ENCODE peak calls at places on chromosomes 7 and 10, in six cellular contexts. One of them, this sample, is unnamed.

GRCh38 chr7:134470864-134471263 is 12.0 kb upstream of the AKR1B1 start:
- DNase-seq in cardiac muscle cell: no peak
- DNase-seq in psoas muscle: no peak
- DNase-seq in tibial artery: no peak
- DNase-seq in CD8-positive, alpha-beta T cell: no peak
- DNase-seq in esophagus squamous epithelium: no peak
- DNase-seq in this sample: no peak

GRCh38 chr7:159145544-159145891 is 851 bp upstream of the VIPR2 start:
- DNase-seq in cardiac muscle cell: no peak
- DNase-seq in psoas muscle: no peak
- DNase-seq in tibial artery: peak; percentile 61
- DNase-seq in CD8-positive, alpha-beta T cell: no peak
- DNase-seq in esophagus squamous epithelium: no peak
- DNase-seq in this sample: no peak

GRCh38 chr7:8773518-8773917 is 340.1 kb downstream of the NXPH1 start:
- DNase-seq in cardiac muscle cell: no peak
- DNase-seq in psoas muscle: no peak
- DNase-seq in tibial artery: no peak
- DNase-seq in CD8-positive, alpha-beta T cell: no peak
- DNase-seq in esophagus squamous epithelium: no peak
- DNase-seq in this sample: no peak

GRCh38 chr7:37289347-37289746 is 159.3 kb downstream of the ELMO1 start:
- DNase-seq in cardiac muscle cell: peak; percentile 67
- DNase-seq in psoas muscle: no peak
- DNase-seq in tibial artery: no peak
- DNase-seq in CD8-positive, alpha-beta T cell: no peak
- DNase-seq in esophagus squamous epithelium: no peak
- DNase-seq in this sample: no peak

GRCh38 chr10:88347022-88347421 is 236.1 kb downstream of the RNLS start:
- DNase-seq in cardiac muscle cell: peak; percentile 93
- DNase-seq in psoas muscle: no peak
- DNase-seq in tibial artery: no peak
- DNase-seq in CD8-positive, alpha-beta T cell: no peak
- DNase-seq in esophagus squamous epithelium: no peak
- DNase-seq in this sample: no peak

GRCh38 chr7:116799912-116800311 is 62.5 kb upstream of the CAPZA2 start:
- DNase-seq in cardiac muscle cell: no peak
- DNase-seq in psoas muscle: no peak
- DNase-seq in tibial artery: no peak
- DNase-seq in CD8-positive, alpha-beta T cell: no peak
- DNase-seq in esophagus squamous epithelium: no peak
- DNase-seq in this sample: no peak

GRCh38 chr7:26532490-26532889 is 240.8 kb downstream of the SNX10 start:
- DNase-seq in cardiac muscle cell: no peak
- DNase-seq in psoas muscle: no peak
- DNase-seq in tibial artery: no peak
- DNase-seq in CD8-positive, alpha-beta T cell: no peak
- DNase-seq in esophagus squamous epithelium: no peak
- DNase-seq in this sample: no peak

GRCh38 chr10:78184851-78185692 is 151.4 kb downstream of the RPS24 start:
- DNase-seq in cardiac muscle cell: no peak
- DNase-seq in psoas muscle: no peak
- DNase-seq in tibial artery: no peak
- DNase-seq in CD8-positive, alpha-beta T cell: no peak
- DNase-seq in esophagus squamous epithelium: no peak
- DNase-seq in this sample: no peak

GRCh38 chr7:37732253-37732652 is 48.7 kb downstream of the GPR141 start:
- DNase-seq in cardiac muscle cell: peak; percentile 75
- DNase-seq in psoas muscle: peak; percentile 32
- DNase-seq in tibial artery: peak; percentile 81
- DNase-seq in CD8-positive, alpha-beta T cell: no peak
- DNase-seq in esophagus squamous epithelium: no peak
- DNase-seq in this sample: peak; percentile 18

GRCh38 chr7:82677064-82677463 is 233.5 kb upstream of the CACNA2D1 start:
- DNase-seq in cardiac muscle cell: no peak
- DNase-seq in psoas muscle: no peak
- DNase-seq in tibial artery: no peak
- DNase-seq in CD8-positive, alpha-beta T cell: no peak
- DNase-seq in esophagus squamous epithelium: no peak
- DNase-seq in this sample: no peak
- H3K27ac ChIP-seq in cardiac muscle cell: no peak overlapping the region
- H3K27ac ChIP-seq in psoas muscle: no peak overlapping the region
- H3K27ac ChIP-seq in tibial artery: no peak overlapping the region
- H3K27ac ChIP-seq in CD8-positive, alpha-beta T cell: peak overlapping the region; percentile 19
- H3K27ac ChIP-seq in esophagus squamous epithelium: no peak overlapping the region
- H3K27ac ChIP-seq in this sample: no peak overlapping the region

DNA sequence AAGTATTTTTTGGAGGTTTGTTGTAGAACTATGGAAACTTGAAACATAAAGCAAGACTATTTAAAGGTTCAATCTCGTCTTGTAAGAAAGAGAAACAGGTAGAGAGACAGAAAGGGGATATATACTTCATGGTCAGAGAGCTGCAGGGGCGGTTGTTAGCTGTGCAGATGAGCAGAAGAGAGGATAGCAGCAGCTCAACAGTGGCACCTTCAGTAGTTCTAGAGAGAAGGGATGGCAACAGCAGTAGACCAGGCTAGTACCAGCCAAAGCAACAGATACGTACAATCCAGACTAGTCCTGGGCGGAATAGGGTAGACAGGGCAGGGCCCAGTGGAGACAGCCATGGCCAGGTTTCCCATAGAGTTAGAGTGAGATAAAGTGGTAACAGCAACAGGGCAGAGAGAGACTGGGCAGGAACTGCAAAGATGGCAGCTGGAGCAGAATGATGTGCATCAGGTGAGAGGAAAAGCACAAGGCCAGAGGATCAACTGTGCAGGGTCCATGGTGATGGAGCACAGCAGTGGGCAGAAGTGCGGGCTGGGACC is 145.2 kb downstream of the FRMD4A start:
- DNase-seq in cardiac muscle cell: peak; percentile 64
- DNase-seq in psoas muscle: no peak
- DNase-seq in tibial artery: no peak
- DNase-seq in CD8-positive, alpha-beta T cell: no peak
- DNase-seq in esophagus squamous epithelium: no peak
- DNase-seq in this sample: no peak
- TF ChIP-seq CTCF in cardiac muscle cell: no peak
- TF ChIP-seq CTCF in psoas muscle: no peak
- TF ChIP-seq CTCF in tibial artery: no peak
- TF ChIP-seq CTCF in CD8-positive, alpha-beta T cell: no peak
- TF ChIP-seq CTCF in esophagus squamous epithelium: no peak
- TF ChIP-seq CTCF in this sample: no peak

GRCh38 chr10:109911903-109912302 is 11.4 kb downstream of the XPNPEP1 start:
- DNase-seq in cardiac muscle cell: no peak
- DNase-seq in psoas muscle: no peak
- DNase-seq in tibial artery: no peak
- DNase-seq in CD8-positive, alpha-beta T cell: no peak
- DNase-seq in esophagus squamous epithelium: no peak
- DNase-seq in this sample: no peak
- H3K4me1 ChIP-seq in cardiac muscle cell: no peaks in the 10 kb centered on the region
- H3K4me1 ChIP-seq in psoas muscle: peaks cover 29% of the 10 kb centered on the region
- H3K4me1 ChIP-seq in tibial artery: no peaks in the 10 kb centered on the region
- H3K4me1 ChIP-seq in CD8-positive, alpha-beta T cell: peaks cover 43% of the 10 kb centered on the region
- H3K4me1 ChIP-seq in esophagus squamous epithelium: no peaks in the 10 kb centered on the region
- H3K4me1 ChIP-seq in this sample: no peaks in the 10 kb centered on the region

DNA sequence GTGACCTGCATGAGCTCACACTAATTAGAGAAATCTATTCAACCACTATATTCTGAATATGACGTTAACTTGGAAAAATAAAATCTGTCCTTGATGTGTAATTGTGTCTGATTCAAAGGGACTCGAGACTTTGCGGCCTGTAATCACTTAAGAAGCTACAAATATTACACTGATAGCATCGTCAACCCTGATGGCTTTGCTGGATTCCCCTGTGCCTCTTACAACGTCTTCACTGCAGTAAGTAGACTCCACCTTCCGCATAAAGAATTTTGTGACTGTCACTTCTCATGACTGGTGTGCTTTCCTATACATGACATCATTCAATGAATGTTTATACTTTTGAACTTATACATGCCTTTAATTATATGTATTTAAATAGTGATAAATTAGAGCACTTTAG is 10.2 kb downstream of the PNLIP start:
- DNase-seq in cardiac muscle cell: no peak
- DNase-seq in psoas muscle: no peak
- DNase-seq in tibial artery: no peak
- DNase-seq in CD8-positive, alpha-beta T cell: no peak
- DNase-seq in esophagus squamous epithelium: no peak
- DNase-seq in this sample: no peak
- H3K27ac ChIP-seq in cardiac muscle cell: no peak overlapping the region
- H3K27ac ChIP-seq in psoas muscle: no peak overlapping the region
- H3K27ac ChIP-seq in tibial artery: no peak overlapping the region
- H3K27ac ChIP-seq in CD8-positive, alpha-beta T cell: no peak overlapping the region
- H3K27ac ChIP-seq in esophagus squamous epithelium: no peak overlapping the region
- H3K27ac ChIP-seq in this sample: no peak overlapping the region

GRCh38 chr10:47340613-47341170 is 7.5 kb upstream of the RBP3 start:
- DNase-seq in cardiac muscle cell: peak; percentile 66
- DNase-seq in psoas muscle: peak; percentile 48
- DNase-seq in tibial artery: peak; percentile 73
- DNase-seq in CD8-positive, alpha-beta T cell: peak; percentile 82
- DNase-seq in esophagus squamous epithelium: no peak
- DNase-seq in this sample: peak; percentile 54
- TF ChIP-seq CTCF in cardiac muscle cell: peak; percentile 98
- TF ChIP-seq CTCF in psoas muscle: peak; percentile 87
- TF ChIP-seq CTCF in tibial artery: peak; percentile 74
- TF ChIP-seq CTCF in CD8-positive, alpha-beta T cell: peak; percentile 97
- TF ChIP-seq CTCF in esophagus squamous epithelium: peak; percentile 98
- TF ChIP-seq CTCF in this sample: peak; percentile 88

GRCh38 chr7:25029075-25029474 is 49.1 kb upstream of the OSBPL3 start:
- DNase-seq in cardiac muscle cell: peak; percentile 46
- DNase-seq in psoas muscle: no peak
- DNase-seq in tibial artery: no peak
- DNase-seq in CD8-positive, alpha-beta T cell: peak; percentile 59
- DNase-seq in esophagus squamous epithelium: no peak
- DNase-seq in this sample: no peak
- H3K4me1 ChIP-seq in cardiac muscle cell: peaks cover 22% of the 10 kb centered on the region
- H3K4me1 ChIP-seq in psoas muscle: no peaks in the 10 kb centered on the region
- H3K4me1 ChIP-seq in tibial artery: no peaks in the 10 kb centered on the region
- H3K4me1 ChIP-seq in CD8-positive, alpha-beta T cell: peaks cover 23% of the 10 kb centered on the region
- H3K4me1 ChIP-seq in esophagus squamous epithelium: no peaks in the 10 kb centered on the region
- H3K4me1 ChIP-seq in this sample: peaks cover 16% of the 10 kb centered on the region

GRCh38 chr10:34964166-34964800 is 125.9 kb downstream of the CUL2 start:
- DNase-seq in cardiac muscle cell: no peak
- DNase-seq in psoas muscle: no peak
- DNase-seq in tibial artery: peak; percentile 15
- DNase-seq in CD8-positive, alpha-beta T cell: no peak
- DNase-seq in esophagus squamous epithelium: no peak
- DNase-seq in this sample: no peak
- H3K27ac ChIP-seq in cardiac muscle cell: no peak overlapping the region
- H3K27ac ChIP-seq in psoas muscle: no peak overlapping the region
- H3K27ac ChIP-seq in tibial artery: no peak overlapping the region
- H3K27ac ChIP-seq in CD8-positive, alpha-beta T cell: no peak overlapping the region
- H3K27ac ChIP-seq in esophagus squamous epithelium: no peak overlapping the region
- H3K27ac ChIP-seq in this sample: no peak overlapping the region

GRCh38 chr7:40047661-40048060 is 86.8 kb downstream of the MPLKIP start:
- DNase-seq in cardiac muscle cell: no peak
- DNase-seq in psoas muscle: no peak
- DNase-seq in tibial artery: no peak
- DNase-seq in CD8-positive, alpha-beta T cell: no peak
- DNase-seq in esophagus squamous epithelium: no peak
- DNase-seq in this sample: no peak
- TF ChIP-seq CTCF in cardiac muscle cell: peak; percentile 18
- TF ChIP-seq CTCF in psoas muscle: no peak
- TF ChIP-seq CTCF in tibial artery: no peak
- TF ChIP-seq CTCF in CD8-positive, alpha-beta T cell: no peak
- TF ChIP-seq CTCF in esophagus squamous epithelium: no peak
- TF ChIP-seq CTCF in this sample: no peak

GRCh38 chr10:9091515-9092093 is 1037.1 kb downstream of the GATA3 start:
- DNase-seq in cardiac muscle cell: no peak
- DNase-seq in psoas muscle: no peak
- DNase-seq in tibial artery: no peak
- DNase-seq in CD8-positive, alpha-beta T cell: no peak
- DNase-seq in esophagus squamous epithelium: no peak
- DNase-seq in this sample: no peak
- H3K4me1 ChIP-seq in cardiac muscle cell: no peaks in the 10 kb centered on the region
- H3K4me1 ChIP-seq in psoas muscle: no peaks in the 10 kb centered on the region
- H3K4me1 ChIP-seq in tibial artery: no peaks in the 10 kb centered on the region
- H3K4me1 ChIP-seq in CD8-positive, alpha-beta T cell: peaks cover 17% of the 10 kb centered on the region
- H3K4me1 ChIP-seq in esophagus squamous epithelium: no peaks in the 10 kb centered on the region
- H3K4me1 ChIP-seq in this sample: no peaks in the 10 kb centered on the region

DNA sequence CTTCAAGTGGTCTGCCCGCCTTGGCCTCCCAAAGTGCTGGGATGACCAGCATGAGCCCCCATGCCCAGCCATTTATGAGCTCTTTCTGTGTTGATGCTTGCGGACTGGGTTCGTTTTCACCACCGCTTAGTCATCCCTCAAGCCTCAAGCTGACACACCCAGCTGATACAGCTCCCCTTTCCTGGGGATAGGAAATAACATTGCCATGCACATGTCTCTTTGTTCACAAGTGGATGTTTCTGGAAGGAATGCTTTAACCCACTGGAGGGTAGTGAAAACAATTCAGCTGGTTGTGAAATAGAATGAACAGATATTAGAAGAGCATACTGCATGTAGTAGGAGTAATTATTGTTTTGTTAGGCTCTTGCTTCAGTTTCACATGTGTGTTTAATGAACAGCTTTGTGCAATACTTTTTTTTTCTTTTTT is 8.5 kb upstream of the METTL27 start:
- DNase-seq in cardiac muscle cell: no peak
- DNase-seq in psoas muscle: peak; percentile 47
- DNase-seq in tibial artery: peak; percentile 80
- DNase-seq in CD8-positive, alpha-beta T cell: no peak
- DNase-seq in esophagus squamous epithelium: no peak
- DNase-seq in this sample: no peak
- H3K27ac ChIP-seq in cardiac muscle cell: no peak overlapping the region
- H3K27ac ChIP-seq in psoas muscle: peak overlapping the region; percentile 67
- H3K27ac ChIP-seq in tibial artery: peak overlapping the region; percentile 60
- H3K27ac ChIP-seq in CD8-positive, alpha-beta T cell: no peak overlapping the region
- H3K27ac ChIP-seq in esophagus squamous epithelium: peak overlapping the region; percentile 72
- H3K27ac ChIP-seq in this sample: peak overlapping the region; percentile 39